ENCODE peak calls at places on chromosomes 7 and 10, in five cellular contexts. F, X, S, Z and J are unnamed samples.

GRCh38 chr7:68929712-68930395 is 668.4 kb upstream of the AUTS2 start:
- DNase-seq in S (no peak), F (peak; percentile 30), Z (no peak), X (peak; percentile 29), J (no peak)

GRCh38 chr7:148347981-148348380 is 242.6 kb upstream of the C7orf33 start:
- DNase-seq in X (no peak), F (no peak), Z (no peak), S (no peak), J (no peak)

GRCh38 chr10:69125554-69125953 is 1.6 kb downstream of the VPS26A start:
- DNase-seq in F (no peak), X (no peak), S (no peak), Z (no peak), J (no peak)

GRCh38 chr10:35446439-35446838 is 110.1 kb downstream of the CCNY start:
- DNase-seq in S (no peak), F (peak; percentile 30), X (no peak), Z (no peak), J (no peak)

GRCh38 chr10:107548301-107548700 is 383.8 kb upstream of the SORCS1 start:
- DNase-seq in F (peak; percentile 35), X (no peak), Z (no peak), S (no peak), J (no peak)

GRCh38 chr10:127293640-127294039 is 97.2 kb upstream of the INSYN2A start:
- DNase-seq in X (no peak), Z (no peak), F (no peak), S (no peak), J (no peak)

GRCh38 chr7:37495574-37496184 is 47.0 kb upstream of the ELMO1 start:
- DNase-seq in F (peak; percentile 51), S (peak; percentile 7), X (no peak), Z (no peak), J (no peak)

GRCh38 chr10:16965740-16966447 is 148.7 kb upstream of the RSU1 start:
- DNase-seq in S (no peak), X (no peak), Z (no peak), F (peak; percentile 92), J (no peak)

GRCh38 chr10:43585981-43586738 is 11.7 kb upstream of the ZNF239 start:
- DNase-seq in S (no peak), X (no peak), F (no peak), Z (no peak), J (no peak)

GRCh38 chr7:129649128-129649690 is 37.7 kb downstream of the NRF1 start:
- DNase-seq in X (no peak), F (no peak), S (no peak), Z (no peak), J (no peak)

GRCh38 chr7:46603780-46604725 is 683.0 kb upstream of the IGFBP3 start:
- DNase-seq in F (peak; percentile 91), Z (no peak), X (peak; percentile 53), S (no peak), J (no peak)